ENCODE peak calls at places on chromosomes 16 and 17, in ten cellular contexts. D, V, R, A, T, Z, L, B, X and N are unnamed samples.

GRCh38 chr17:6041261-6041660 is 28.9 kb upstream of the WSCD1 start:
- DNase-seq in D (no peak), V (no peak), R (no peak), A (peak; percentile 16), T (no peak), Z (no peak), L (no peak), B (no peak), X (no peak), N (no peak)

GRCh38 chr17:8103549-8103948 is 14.8 kb downstream of the ALOXE3 start:
- DNase-seq in D (no peak), V (peak; percentile 39), R (no peak), A (no peak), T (no peak), Z (peak; percentile 77), L (no peak), B (no peak), X (no peak), N (no peak)

GRCh38 chr16:90000733-90001427 is 18.4 kb downstream of the DBNDD1 start:
- DNase-seq in D (no peak), V (no peak), R (no peak), A (no peak), T (no peak), Z (no peak), L (no peak), B (no peak), X (no peak), N (no peak)

GRCh38 chr16:86203557-86204275 is 304.8 kb downstream of the IRF8 start:
- DNase-seq in D (no peak), V (no peak), R (no peak), A (no peak), T (no peak), Z (no peak), L (no peak), B (no peak), X (no peak), N (no peak)

GRCh38 chr16:70726869-70727494 is 41.1 kb upstream of the MTSS2 start:
- DNase-seq in D (no peak), V (no peak), R (no peak), A (no peak), T (no peak), Z (no peak), L (no peak), B (no peak), X (no peak), N (no peak)

GRCh38 chr16:30740364-30741251 is 7.6 kb upstream of the PHKG2 start:
- DNase-seq in D (peak; percentile 88), V (peak; percentile 96), R (no peak), A (no peak), T (peak; percentile 46), Z (peak; percentile 98), L (peak; percentile 87), B (no peak), X (no peak), N (peak; percentile 68)

GRCh38 chr16:12386076-12386641 is 409.6 kb downstream of the SNX29 start:
- DNase-seq in D (no peak), V (no peak), R (no peak), A (no peak), T (no peak), Z (no peak), L (no peak), B (no peak), X (no peak), N (no peak)

GRCh38 chr16:66881014-66881417 is 701 bp downstream of the PDP2 start:
- DNase-seq in D (peak; percentile 39), V (no peak), R (no peak), A (no peak), T (peak; percentile 32), Z (no peak), L (no peak), B (no peak), X (no peak), N (no peak)

GRCh38 chr17:32127156-32127897 is 15.0 kb upstream of the RHOT1 start:
- DNase-seq in D (peak; percentile 91), V (peak; percentile 75), R (peak; percentile 43), A (peak; percentile 56), T (peak; percentile 89), Z (peak; percentile 86), L (peak; percentile 84), B (peak; percentile 47), X (peak; percentile 74), N (peak; percentile 84)

GRCh38 chr17:32452281-32452680 is 8.0 kb downstream of the PSMD11 start:
- DNase-seq in D (no peak), V (no peak), R (no peak), A (no peak), T (no peak), Z (no peak), L (no peak), B (no peak), X (no peak), N (no peak)

GRCh38 chr17:27268394-27269085 is 25.4 kb upstream of the WSB1 start:
- DNase-seq in D (no peak), V (no peak), R (no peak), A (peak; percentile 45), T (no peak), Z (no peak), L (no peak), B (no peak), X (no peak), N (no peak)

GRCh38 chr17:21106316-21106715 is 20.4 kb upstream of the DHRS7B start:
- DNase-seq in D (no peak), V (no peak), R (no peak), A (no peak), T (no peak), Z (no peak), L (no peak), B (no peak), X (no peak), N (no peak)

GRCh38 chr17:54096216-54096615 is 273.5 kb downstream of the KIF2B start:
- DNase-seq in D (no peak), V (no peak), R (no peak), A (no peak), T (no peak), Z (no peak), L (no peak), B (no peak), X (no peak), N (no peak)

GRCh38 chr16:90040152-90041023 is 21.1 kb upstream of the DBNDD1 start:
- DNase-seq in D (no peak), V (no peak), R (no peak), A (no peak), T (no peak), Z (no peak), L (no peak), B (no peak), X (no peak), N (no peak)

GRCh38 chr16:67068212-67068753 is 39.3 kb downstream of the CBFB start:
- DNase-seq in D (no peak), V (no peak), R (no peak), A (no peak), T (no peak), Z (no peak), L (no peak), B (no peak), X (no peak), N (peak; percentile 55)

GRCh38 chr17:17159571-17159970 is 46.6 kb downstream of the PLD6 start:
- DNase-seq in D (no peak), V (no peak), R (no peak), A (no peak), T (no peak), Z (no peak), L (no peak), B (no peak), X (no peak), N (no peak)

GRCh38 chr16:10240854-10241613 is 58.8 kb upstream of the GRIN2A start:
- DNase-seq in D (no peak), V (no peak), R (no peak), A (no peak), T (peak; percentile 3), Z (peak; percentile 61), L (no peak), B (no peak), X (no peak), N (no peak)

GRCh38 chr17:82876602-82877391 is 37.0 kb upstream of the ZNF750 start:
- DNase-seq in D (peak; percentile 91), V (peak; percentile 92), R (peak; percentile 85), A (no peak), T (peak; percentile 12), Z (peak; percentile 81), L (peak; percentile 83), B (peak; percentile 45), X (no peak), N (peak; percentile 71)

GRCh38 chr16:72908362-72908838 is 139.5 kb downstream of the ZFHX3 start:
- DNase-seq in D (no peak), V (peak; percentile 21), R (no peak), A (peak; percentile 60), T (peak; percentile 0), Z (no peak), L (no peak), B (no peak), X (no peak), N (no peak)

GRCh38 chr16:86227801-86228200 is 282.5 kb upstream of the FOXF1 start:
- DNase-seq in D (no peak), V (no peak), R (no peak), A (no peak), T (no peak), Z (no peak), L (no peak), B (no peak), X (no peak), N (peak; percentile 58)

GRCh38 chr17:40121886-40122465 is at the start of gene MSL1:
- DNase-seq in D (peak; percentile 90), V (peak; percentile 89), R (peak; percentile 74), A (peak; percentile 61), T (peak; percentile 82), Z (peak; percentile 72), L (peak; percentile 84), B (peak; percentile 83), X (peak; percentile 85), N (peak; percentile 65)

GRCh38 chr16:11791144-11791828 is 5.8 kb downstream of the ZC3H7A start:
- DNase-seq in D (no peak), V (no peak), R (no peak), A (peak; percentile 35), T (no peak), Z (no peak), L (no peak), B (no peak), X (no peak), N (no peak)

GRCh38 chr16:80792031-80792430 is 12.4 kb downstream of the CDYL2 start:
- DNase-seq in D (no peak), V (no peak), R (no peak), A (no peak), T (no peak), Z (no peak), L (no peak), B (no peak), X (no peak), N (no peak)

GRCh38 chr17:3528604-3529511 is 28.8 kb downstream of the TRPV3 start:
- DNase-seq in D (no peak), V (no peak), R (no peak), A (no peak), T (no peak), Z (no peak), L (peak; percentile 54), B (no peak), X (no peak), N (peak; percentile 5)

GRCh38 chr17:33292981-33293867 is at the start of gene ASIC2:
- DNase-seq in D (no peak), V (no peak), R (peak; percentile 35), A (peak; percentile 82), T (no peak), Z (peak; percentile 62), L (no peak), B (peak; percentile 8), X (no peak), N (no peak)

GRCh38 chr17:50932584-50932901 is 66.4 kb upstream of the TOB1 start:
- DNase-seq in D (no peak), V (no peak), R (no peak), A (no peak), T (no peak), Z (no peak), L (no peak), B (no peak), X (no peak), N (no peak)

GRCh38 chr16:4806280-4806679 is 3.8 kb upstream of the ROGDI start:
- DNase-seq in D (no peak), V (no peak), R (no peak), A (no peak), T (no peak), Z (no peak), L (no peak), B (no peak), X (no peak), N (no peak)

GRCh38 chr16:85496145-85496544 is 117.0 kb upstream of the GSE1 start:
- DNase-seq in D (no peak), V (no peak), R (no peak), A (no peak), T (no peak), Z (no peak), L (no peak), B (no peak), X (no peak), N (no peak)